ENCODE peak calls at places on chromosome 20, in six cellular contexts. U is A549, W is endothelial cell of umbilical vein, L is HepG2, C is GM12878, P is K562. R is an unnamed sample.
A peak's percentile ranks its signal among the peaks of the same experiment; 100 is the strongest.

GRCh38 chr20:32823737-32824588 is 4.2 kb downstream of the MAPRE1 start:
- DNase-seq in P (no peak), W (no peak), U (no peak), C (no peak), L (peak; percentile 78), R (peak; percentile 56)

GRCh38 chr20:38162878-38163875 is 1.9 kb downstream of the TGM2 start:
- DNase-seq in U (no peak), L (no peak), P (no peak), C (no peak), W (peak; percentile 54), R (no peak)

GRCh38 chr20:63366658-63367360 is 5.7 kb upstream of the CHRNA4 start:
- DNase-seq in C (no peak), P (no peak), L (no peak), U (no peak), W (no peak), R (no peak)

GRCh38 chr20:3406481-3407425 is 716 bp downstream of the DNAAF9 start:
- DNase-seq in C (no peak), P (peak; percentile 19), U (peak; percentile 64), L (peak; percentile 16), W (peak; percentile 55), R (peak; percentile 82)

GRCh38 chr20:64049060-64049886 is at the start of gene SOX18:
- DNase-seq in W (peak; percentile 48), L (no peak), P (peak; percentile 82), U (no peak), C (no peak), R (peak; percentile 87)

GRCh38 chr20:63409834-63410435 is 48.8 kb upstream of the CHRNA4 start:
- DNase-seq in C (no peak), U (no peak), L (no peak), P (no peak), W (no peak), R (no peak)

GRCh38 chr20:60900581-60900980 is 351.5 kb upstream of the CDH4 start:
- DNase-seq in U (no peak), L (no peak), W (no peak), P (no peak), C (no peak), R (no peak)

GRCh38 chr20:62066339-62066982 is 780 bp upstream of the TAF4 start:
- DNase-seq in P (peak; percentile 76), L (peak; percentile 73), W (peak; percentile 59), U (peak; percentile 61), C (no peak), R (peak; percentile 70)

GRCh38 chr20:61874421-61875068 is 191.1 kb downstream of the TAF4 start:
- DNase-seq in W (no peak), U (no peak), C (no peak), L (peak; percentile 25), P (peak; percentile 32), R (peak; percentile 48)

GRCh38 chr20:17895641-17896246 is 72.8 kb downstream of the SNX5 start:
- DNase-seq in U (no peak), C (peak; percentile 11), P (peak; percentile 18), L (no peak), W (peak; percentile 73), R (peak; percentile 45)

GRCh38 chr20:60262967-60263603 is 304.9 kb downstream of the CDH26 start:
- DNase-seq in W (no peak), P (peak; percentile 73), C (no peak), L (peak; percentile 29), U (peak; percentile 30), R (peak; percentile 58)

GRCh38 chr20:40908311-40908710 is 120.3 kb upstream of the TOP1 start:
- DNase-seq in L (no peak), W (no peak), U (no peak), P (no peak), C (no peak), R (no peak)

GRCh38 chr20:31684153-31685003 is 38.3 kb downstream of the BCL2L1 start:
- DNase-seq in P (no peak), L (no peak), C (no peak), W (no peak), U (no peak), R (no peak)

DNA sequence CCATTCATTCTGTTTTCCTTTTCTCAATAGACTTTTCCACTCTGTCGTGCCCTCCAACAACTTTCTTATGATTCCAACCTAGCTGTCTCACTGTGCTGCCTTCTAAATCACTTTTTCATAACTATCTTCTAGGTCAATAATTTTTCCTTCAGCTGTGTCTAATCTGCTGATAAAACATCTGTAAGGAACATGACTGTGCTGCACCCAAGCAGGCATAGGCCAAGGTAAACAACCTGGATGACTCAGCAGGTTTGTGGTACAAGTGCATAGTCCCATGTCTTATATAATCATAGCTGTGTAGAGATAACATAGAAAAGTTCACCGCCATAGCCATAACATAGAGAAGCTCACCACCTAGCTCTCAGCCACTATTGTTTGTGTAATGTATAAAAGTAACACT is 332.3 kb downstream of the PLCB1 start:
- DNase-seq in U (no peak), C (no peak), W (peak; percentile 8), P (no peak), L (peak; percentile 66), R (no peak)
- TF ChIP-seq MAX in U (no peak), C (no peak), W (no peak), P (no peak), L (no peak), R (no peak)

DNA sequence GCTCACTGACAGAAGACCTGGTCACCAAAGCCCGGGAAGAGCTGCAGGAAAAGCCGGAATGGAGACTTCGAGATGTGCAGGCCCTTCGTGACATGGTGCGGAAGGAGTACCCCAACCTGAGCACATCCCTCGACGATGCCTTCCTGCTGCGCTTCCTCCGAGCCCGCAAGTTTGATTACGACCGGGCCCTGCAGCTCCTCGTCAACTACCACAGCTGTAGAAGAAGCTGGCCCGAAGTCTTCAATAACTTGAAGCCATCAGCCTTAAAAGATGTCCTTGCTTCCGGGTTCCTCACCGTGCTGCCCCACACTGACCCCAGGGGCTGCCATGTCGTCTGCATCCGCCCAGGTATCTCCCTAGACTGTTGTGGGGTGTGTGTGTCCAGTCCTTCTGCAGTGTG is 4.4 kb downstream of the TTPAL start:
- DNase-seq in L (no peak), C (no peak), P (no peak), U (no peak), W (no peak), R (no peak)
- TF ChIP-seq MYC in L (no peak), C (no peak), P (no peak), U (no peak), W (no peak), R (no peak)

DNA sequence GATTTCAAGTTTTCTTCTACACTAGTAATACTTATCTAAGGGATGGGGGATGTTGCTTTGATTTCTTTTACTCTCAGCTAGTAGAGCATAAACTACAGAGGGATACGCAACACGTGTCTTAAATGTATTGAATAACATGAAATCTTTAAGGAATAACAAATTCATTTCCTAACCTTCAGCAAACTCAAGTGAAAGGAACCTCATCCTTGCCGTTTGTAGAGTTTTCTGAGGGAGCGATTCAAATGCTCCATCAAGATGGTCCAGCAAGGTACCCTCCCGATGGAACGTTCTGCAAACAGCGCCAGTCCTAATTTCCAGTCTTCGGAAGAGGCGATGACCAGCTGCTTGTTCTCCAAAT is 95.4 kb upstream of the RIN2 start:
- DNase-seq in L (no peak), U (no peak), P (no peak), W (no peak), C (no peak), R (no peak)
- TF ChIP-seq CTCF in L (no peak), U (peak; percentile 20), P (no peak), W (no peak), C (no peak), R (no peak)

DNA sequence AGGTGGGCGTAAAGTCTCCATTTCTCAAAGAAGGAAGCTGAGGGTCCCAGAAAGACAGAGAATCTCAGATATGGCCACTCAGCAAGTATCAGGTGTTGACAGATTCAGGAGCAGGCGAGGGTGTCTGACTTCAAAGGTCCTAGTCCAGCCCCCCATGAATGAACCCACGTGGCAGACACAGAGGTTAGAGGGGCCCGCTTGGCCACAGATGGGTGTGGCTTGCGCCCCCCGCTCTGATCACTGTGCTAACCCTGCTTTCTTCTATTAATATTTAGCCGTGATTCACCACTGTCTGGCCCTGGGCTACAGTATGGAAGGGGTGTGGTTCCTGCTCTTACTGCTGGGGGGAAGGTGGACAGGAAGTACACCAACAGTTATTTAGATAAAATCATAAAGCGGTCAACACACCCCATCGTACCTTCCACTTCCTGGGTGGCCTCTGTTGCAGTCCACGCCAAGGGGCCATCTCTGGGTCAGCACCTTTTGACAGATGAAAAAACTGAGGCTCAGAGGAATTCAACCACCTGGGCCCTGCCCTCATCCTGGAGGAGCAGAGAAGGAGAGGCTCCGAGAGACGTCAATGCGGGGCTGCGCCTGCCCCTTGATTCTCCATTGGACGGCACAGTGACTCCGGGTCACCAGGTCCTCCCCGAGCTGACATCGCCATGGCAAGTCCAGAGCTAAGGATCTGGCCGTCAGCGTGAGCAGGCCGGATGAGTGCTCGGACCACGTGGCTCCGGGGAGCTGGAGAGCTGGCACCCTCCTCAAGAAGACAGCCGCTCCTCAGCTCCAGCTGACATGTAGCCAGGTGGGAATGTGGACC is 206.3 kb downstream of the PREX1 start:
- DNase-seq in L (no peak), W (no peak), U (peak; percentile 66), P (peak; percentile 36), C (no peak), R (peak; percentile 45)
- TF ChIP-seq MAX in L (no peak), W (no peak), U (peak; percentile 33), P (no peak), C (no peak), R (peak; percentile 5)

GRCh38 chr20:53660078-53660909 is 66.7 kb upstream of the ZNF217 start:
- DNase-seq in L (no peak), C (no peak), U (peak; percentile 36), P (no peak), W (peak; percentile 22), R (no peak)

GRCh38 chr20:53658973-53659372 is 65.3 kb upstream of the ZNF217 start:
- DNase-seq in L (no peak), C (no peak), P (no peak), U (no peak), W (no peak), R (no peak)

GRCh38 chr20:53658327-53658726 is 64.7 kb upstream of the ZNF217 start:
- DNase-seq in U (no peak), L (no peak), C (no peak), P (no peak), W (no peak), R (no peak)

GRCh38 chr20:53662595-53662994 is 69.0 kb upstream of the ZNF217 start:
- DNase-seq in U (no peak), P (no peak), L (no peak), C (no peak), W (peak; percentile 38), R (no peak)

GRCh38 chr20:53660947-53661381 is 67.3 kb upstream of the ZNF217 start:
- DNase-seq in C (no peak), W (no peak), P (no peak), L (no peak), U (no peak), R (no peak)
- TF ChIP-seq MYC in C (no peak), W (no peak), P (no peak), L (no peak), U (no peak), R (no peak)

GRCh38 chr20:49519777-49520359 is 37.4 kb upstream of the KCNB1 start:
- DNase-seq in W (no peak), U (no peak), C (no peak), L (no peak), P (no peak), R (no peak)
- TF ChIP-seq CTCF in W (no peak), U (no peak), C (no peak), L (no peak), P (no peak), R (peak; percentile 4)

R was measured in NB4.